ENCODE peak calls at places on chromosomes 4 and X, in ten cellular contexts. One of them, this sample, is unnamed.

GRCh38 chrX:119763175-119763574 is 4.8 kb downstream of the SOWAHD start:
- DNase-seq in activated naive CD8-positive, alpha-beta T cell treated with anti-CD3 and anti-CD28 coated beads, Interleukin-2, amount 50 U/mL, for 24 hours: no peak
- DNase-seq in Caki2: peak
- DNase-seq in anterior cingulate cortex: no peak
- DNase-seq in occipital lobe: no peak
- DNase-seq in NCI-H1436: no peak
- DNase-seq in Daoy: peak
- DNase-seq in sciatic nerve: no peak
- DNase-seq in fibroblast of the aortic adventitia: peak
- DNase-seq in AG08396: peak
- DNase-seq in this sample: peak

GRCh38 chr4:28014469-28014868 is 1153.8 kb downstream of the STIM2 start:
- DNase-seq in activated naive CD8-positive, alpha-beta T cell treated with anti-CD3 and anti-CD28 coated beads, Interleukin-2, amount 50 U/mL, for 24 hours: no peak
- DNase-seq in Caki2: no peak
- DNase-seq in anterior cingulate cortex: no peak
- DNase-seq in occipital lobe: no peak
- DNase-seq in NCI-H1436: no peak
- DNase-seq in Daoy: no peak
- DNase-seq in sciatic nerve: no peak
- DNase-seq in fibroblast of the aortic adventitia: no peak
- DNase-seq in AG08396: no peak
- DNase-seq in this sample: no peak

GRCh38 chr4:78601013-78601412 is 49.4 kb downstream of the ANXA3 start:
- DNase-seq in activated naive CD8-positive, alpha-beta T cell treated with anti-CD3 and anti-CD28 coated beads, Interleukin-2, amount 50 U/mL, for 24 hours: no peak
- DNase-seq in Caki2: no peak
- DNase-seq in anterior cingulate cortex: no peak
- DNase-seq in occipital lobe: no peak
- DNase-seq in NCI-H1436: no peak
- DNase-seq in Daoy: peak
- DNase-seq in sciatic nerve: no peak
- DNase-seq in fibroblast of the aortic adventitia: no peak
- DNase-seq in AG08396: no peak
- DNase-seq in this sample: no peak

GRCh38 chr4:69764311-69764710 is 3.9 kb upstream of the SULT1B1 start:
- DNase-seq in activated naive CD8-positive, alpha-beta T cell treated with anti-CD3 and anti-CD28 coated beads, Interleukin-2, amount 50 U/mL, for 24 hours: no peak
- DNase-seq in Caki2: no peak
- DNase-seq in anterior cingulate cortex: no peak
- DNase-seq in occipital lobe: no peak
- DNase-seq in NCI-H1436: no peak
- DNase-seq in Daoy: no peak
- DNase-seq in sciatic nerve: no peak
- DNase-seq in fibroblast of the aortic adventitia: no peak
- DNase-seq in AG08396: no peak
- DNase-seq in this sample: no peak

GRCh38 chr4:48914311-48914710 is 7.7 kb upstream of the OCIAD2 start:
- DNase-seq in activated naive CD8-positive, alpha-beta T cell treated with anti-CD3 and anti-CD28 coated beads, Interleukin-2, amount 50 U/mL, for 24 hours: no peak
- DNase-seq in Caki2: no peak
- DNase-seq in anterior cingulate cortex: no peak
- DNase-seq in occipital lobe: no peak
- DNase-seq in NCI-H1436: no peak
- DNase-seq in Daoy: peak
- DNase-seq in sciatic nerve: no peak
- DNase-seq in fibroblast of the aortic adventitia: no peak
- DNase-seq in AG08396: no peak
- DNase-seq in this sample: no peak

GRCh38 chr4:6439120-6439757 is 33.2 kb downstream of the PPP2R2C start:
- DNase-seq in activated naive CD8-positive, alpha-beta T cell treated with anti-CD3 and anti-CD28 coated beads, Interleukin-2, amount 50 U/mL, for 24 hours: no peak
- DNase-seq in Caki2: no peak
- DNase-seq in anterior cingulate cortex: no peak
- DNase-seq in occipital lobe: no peak
- DNase-seq in NCI-H1436: no peak
- DNase-seq in Daoy: no peak
- DNase-seq in sciatic nerve: no peak
- DNase-seq in fibroblast of the aortic adventitia: no peak
- DNase-seq in AG08396: no peak
- DNase-seq in this sample: no peak

GRCh38 chr4:109588176-109588575 is 28.1 kb downstream of the MCUB start:
- DNase-seq in activated naive CD8-positive, alpha-beta T cell treated with anti-CD3 and anti-CD28 coated beads, Interleukin-2, amount 50 U/mL, for 24 hours: peak
- DNase-seq in Caki2: no peak
- DNase-seq in anterior cingulate cortex: no peak
- DNase-seq in occipital lobe: no peak
- DNase-seq in NCI-H1436: no peak
- DNase-seq in Daoy: no peak
- DNase-seq in sciatic nerve: no peak
- DNase-seq in fibroblast of the aortic adventitia: no peak
- DNase-seq in AG08396: no peak
- DNase-seq in this sample: no peak

GRCh38 chr4:174929346-174929745 is 11.2 kb downstream of the ADAM29 start:
- DNase-seq in activated naive CD8-positive, alpha-beta T cell treated with anti-CD3 and anti-CD28 coated beads, Interleukin-2, amount 50 U/mL, for 24 hours: no peak
- DNase-seq in Caki2: no peak
- DNase-seq in anterior cingulate cortex: no peak
- DNase-seq in occipital lobe: no peak
- DNase-seq in NCI-H1436: no peak
- DNase-seq in Daoy: peak
- DNase-seq in sciatic nerve: no peak
- DNase-seq in fibroblast of the aortic adventitia: no peak
- DNase-seq in AG08396: no peak
- DNase-seq in this sample: no peak

GRCh38 chrX:113929004-113929403 is 654.9 kb upstream of the HTR2C start:
- DNase-seq in activated naive CD8-positive, alpha-beta T cell treated with anti-CD3 and anti-CD28 coated beads, Interleukin-2, amount 50 U/mL, for 24 hours: no peak
- DNase-seq in Caki2: peak
- DNase-seq in anterior cingulate cortex: no peak
- DNase-seq in occipital lobe: no peak
- DNase-seq in NCI-H1436: peak
- DNase-seq in Daoy: peak
- DNase-seq in sciatic nerve: no peak
- DNase-seq in fibroblast of the aortic adventitia: peak
- DNase-seq in AG08396: peak
- DNase-seq in this sample: peak

GRCh38 chr4:498328-498919 is 532 bp downstream of the ZNF721 start:
- DNase-seq in activated naive CD8-positive, alpha-beta T cell treated with anti-CD3 and anti-CD28 coated beads, Interleukin-2, amount 50 U/mL, for 24 hours: no peak
- DNase-seq in Caki2: peak
- DNase-seq in anterior cingulate cortex: no peak
- DNase-seq in occipital lobe: no peak
- DNase-seq in NCI-H1436: no peak
- DNase-seq in Daoy: no peak
- DNase-seq in sciatic nerve: no peak
- DNase-seq in fibroblast of the aortic adventitia: no peak
- DNase-seq in AG08396: no peak
- DNase-seq in this sample: no peak

GRCh38 chrX:70656304-70656703 is 211.7 kb downstream of the DLG3 start:
- DNase-seq in activated naive CD8-positive, alpha-beta T cell treated with anti-CD3 and anti-CD28 coated beads, Interleukin-2, amount 50 U/mL, for 24 hours: no peak
- DNase-seq in Caki2: no peak
- DNase-seq in anterior cingulate cortex: no peak
- DNase-seq in occipital lobe: no peak
- DNase-seq in NCI-H1436: no peak
- DNase-seq in Daoy: no peak
- DNase-seq in sciatic nerve: no peak
- DNase-seq in fibroblast of the aortic adventitia: no peak
- DNase-seq in AG08396: no peak
- DNase-seq in this sample: no peak

GRCh38 chr4:66769436-66769835 is 775.9 kb downstream of the CENPC start:
- DNase-seq in activated naive CD8-positive, alpha-beta T cell treated with anti-CD3 and anti-CD28 coated beads, Interleukin-2, amount 50 U/mL, for 24 hours: no peak
- DNase-seq in Caki2: no peak
- DNase-seq in anterior cingulate cortex: no peak
- DNase-seq in occipital lobe: no peak
- DNase-seq in NCI-H1436: no peak
- DNase-seq in Daoy: no peak
- DNase-seq in sciatic nerve: no peak
- DNase-seq in fibroblast of the aortic adventitia: no peak
- DNase-seq in AG08396: no peak
- DNase-seq in this sample: no peak

GRCh38 chr4:113502476-113502875 is 259.1 kb downstream of the CAMK2D start:
- DNase-seq in activated naive CD8-positive, alpha-beta T cell treated with anti-CD3 and anti-CD28 coated beads, Interleukin-2, amount 50 U/mL, for 24 hours: no peak
- DNase-seq in Caki2: no peak
- DNase-seq in anterior cingulate cortex: no peak
- DNase-seq in occipital lobe: no peak
- DNase-seq in NCI-H1436: no peak
- DNase-seq in Daoy: no peak
- DNase-seq in sciatic nerve: no peak
- DNase-seq in fibroblast of the aortic adventitia: peak
- DNase-seq in AG08396: peak
- DNase-seq in this sample: no peak

GRCh38 chrX:148146121-148146520 is 165.0 kb downstream of the FMR1NB start:
- DNase-seq in activated naive CD8-positive, alpha-beta T cell treated with anti-CD3 and anti-CD28 coated beads, Interleukin-2, amount 50 U/mL, for 24 hours: no peak
- DNase-seq in Caki2: no peak
- DNase-seq in anterior cingulate cortex: no peak
- DNase-seq in occipital lobe: no peak
- DNase-seq in NCI-H1436: no peak
- DNase-seq in Daoy: no peak
- DNase-seq in sciatic nerve: no peak
- DNase-seq in fibroblast of the aortic adventitia: no peak
- DNase-seq in AG08396: no peak
- DNase-seq in this sample: no peak

GRCh38 chr4:76585270-76585669 is 150.2 kb downstream of the SHROOM3 start:
- DNase-seq in activated naive CD8-positive, alpha-beta T cell treated with anti-CD3 and anti-CD28 coated beads, Interleukin-2, amount 50 U/mL, for 24 hours: no peak
- DNase-seq in Caki2: no peak
- DNase-seq in anterior cingulate cortex: no peak
- DNase-seq in occipital lobe: no peak
- DNase-seq in NCI-H1436: no peak
- DNase-seq in Daoy: no peak
- DNase-seq in sciatic nerve: no peak
- DNase-seq in fibroblast of the aortic adventitia: peak
- DNase-seq in AG08396: no peak
- DNase-seq in this sample: no peak

GRCh38 chr4:55397521-55398321 is 2.0 kb downstream of the TMEM165 start:
- DNase-seq in activated naive CD8-positive, alpha-beta T cell treated with anti-CD3 and anti-CD28 coated beads, Interleukin-2, amount 50 U/mL, for 24 hours: no peak
- DNase-seq in Caki2: peak
- DNase-seq in anterior cingulate cortex: no peak
- DNase-seq in occipital lobe: no peak
- DNase-seq in NCI-H1436: peak
- DNase-seq in Daoy: peak
- DNase-seq in sciatic nerve: no peak
- DNase-seq in fibroblast of the aortic adventitia: peak
- DNase-seq in AG08396: no peak
- DNase-seq in this sample: no peak

GRCh38 chr4:112673076-112673475 is 36.1 kb downstream of the LARP7 start:
- DNase-seq in activated naive CD8-positive, alpha-beta T cell treated with anti-CD3 and anti-CD28 coated beads, Interleukin-2, amount 50 U/mL, for 24 hours: no peak
- DNase-seq in Caki2: no peak
- DNase-seq in anterior cingulate cortex: no peak
- DNase-seq in occipital lobe: no peak
- DNase-seq in NCI-H1436: no peak
- DNase-seq in Daoy: no peak
- DNase-seq in sciatic nerve: no peak
- DNase-seq in fibroblast of the aortic adventitia: no peak
- DNase-seq in AG08396: no peak
- DNase-seq in this sample: no peak

GRCh38 chrX:70089575-70090297 is 27.5 kb downstream of the OTUD6A start:
- DNase-seq in activated naive CD8-positive, alpha-beta T cell treated with anti-CD3 and anti-CD28 coated beads, Interleukin-2, amount 50 U/mL, for 24 hours: no peak
- DNase-seq in Caki2: no peak
- DNase-seq in anterior cingulate cortex: no peak
- DNase-seq in occipital lobe: no peak
- DNase-seq in NCI-H1436: no peak
- DNase-seq in Daoy: peak
- DNase-seq in sciatic nerve: no peak
- DNase-seq in fibroblast of the aortic adventitia: peak
- DNase-seq in AG08396: peak
- DNase-seq in this sample: no peak

GRCh38 chr4:70849277-70849676 is 9.6 kb upstream of the GRSF1 start:
- DNase-seq in activated naive CD8-positive, alpha-beta T cell treated with anti-CD3 and anti-CD28 coated beads, Interleukin-2, amount 50 U/mL, for 24 hours: no peak
- DNase-seq in Caki2: no peak
- DNase-seq in anterior cingulate cortex: no peak
- DNase-seq in occipital lobe: no peak
- DNase-seq in NCI-H1436: no peak
- DNase-seq in Daoy: no peak
- DNase-seq in sciatic nerve: no peak
- DNase-seq in fibroblast of the aortic adventitia: no peak
- DNase-seq in AG08396: no peak
- DNase-seq in this sample: no peak

GRCh38 chr4:126144838-126145237 is 830.1 kb downstream of the FAT4 start:
- DNase-seq in activated naive CD8-positive, alpha-beta T cell treated with anti-CD3 and anti-CD28 coated beads, Interleukin-2, amount 50 U/mL, for 24 hours: no peak
- DNase-seq in Caki2: no peak
- DNase-seq in anterior cingulate cortex: no peak
- DNase-seq in occipital lobe: no peak
- DNase-seq in NCI-H1436: no peak
- DNase-seq in Daoy: no peak
- DNase-seq in sciatic nerve: no peak
- DNase-seq in fibroblast of the aortic adventitia: no peak
- DNase-seq in AG08396: no peak
- DNase-seq in this sample: no peak

GRCh38 chr4:185810746-185811508 is 1.1 kb downstream of the SORBS2 start:
- DNase-seq in activated naive CD8-positive, alpha-beta T cell treated with anti-CD3 and anti-CD28 coated beads, Interleukin-2, amount 50 U/mL, for 24 hours: no peak
- DNase-seq in Caki2: peak
- DNase-seq in anterior cingulate cortex: no peak
- DNase-seq in occipital lobe: no peak
- DNase-seq in NCI-H1436: no peak
- DNase-seq in Daoy: no peak
- DNase-seq in sciatic nerve: no peak
- DNase-seq in fibroblast of the aortic adventitia: peak
- DNase-seq in AG08396: no peak
- DNase-seq in this sample: no peak

GRCh38 chrX:100587846-100588245 is 3.1 kb downstream of the TNMD start:
- DNase-seq in activated naive CD8-positive, alpha-beta T cell treated with anti-CD3 and anti-CD28 coated beads, Interleukin-2, amount 50 U/mL, for 24 hours: no peak
- DNase-seq in Caki2: no peak
- DNase-seq in anterior cingulate cortex: no peak
- DNase-seq in occipital lobe: no peak
- DNase-seq in NCI-H1436: no peak
- DNase-seq in Daoy: no peak
- DNase-seq in sciatic nerve: no peak
- DNase-seq in fibroblast of the aortic adventitia: no peak
- DNase-seq in AG08396: no peak
- DNase-seq in this sample: no peak

GRCh38 chr4:94536649-94537464 is 85.1 kb downstream of the PDLIM5 start:
- DNase-seq in activated naive CD8-positive, alpha-beta T cell treated with anti-CD3 and anti-CD28 coated beads, Interleukin-2, amount 50 U/mL, for 24 hours: no peak
- DNase-seq in Caki2: no peak
- DNase-seq in anterior cingulate cortex: no peak
- DNase-seq in occipital lobe: no peak
- DNase-seq in NCI-H1436: no peak
- DNase-seq in Daoy: no peak
- DNase-seq in sciatic nerve: no peak
- DNase-seq in fibroblast of the aortic adventitia: peak
- DNase-seq in AG08396: no peak
- DNase-seq in this sample: no peak

GRCh38 chr4:96146686-96147085 is 306.8 kb downstream of the PDHA2 start:
- DNase-seq in activated naive CD8-positive, alpha-beta T cell treated with anti-CD3 and anti-CD28 coated beads, Interleukin-2, amount 50 U/mL, for 24 hours: no peak
- DNase-seq in Caki2: no peak
- DNase-seq in anterior cingulate cortex: no peak
- DNase-seq in occipital lobe: no peak
- DNase-seq in NCI-H1436: no peak
- DNase-seq in Daoy: no peak
- DNase-seq in sciatic nerve: no peak
- DNase-seq in fibroblast of the aortic adventitia: no peak
- DNase-seq in AG08396: no peak
- DNase-seq in this sample: no peak

GRCh38 chr4:42142586-42142985 is 9.9 kb downstream of the BEND4 start:
- DNase-seq in activated naive CD8-positive, alpha-beta T cell treated with anti-CD3 and anti-CD28 coated beads, Interleukin-2, amount 50 U/mL, for 24 hours: no peak
- DNase-seq in Caki2: no peak
- DNase-seq in anterior cingulate cortex: no peak
- DNase-seq in occipital lobe: no peak
- DNase-seq in NCI-H1436: no peak
- DNase-seq in Daoy: peak
- DNase-seq in sciatic nerve: no peak
- DNase-seq in fibroblast of the aortic adventitia: no peak
- DNase-seq in AG08396: no peak
- DNase-seq in this sample: no peak

GRCh38 chrX:133005038-133005437 is 46.6 kb upstream of the HS6ST2 start:
- DNase-seq in activated naive CD8-positive, alpha-beta T cell treated with anti-CD3 and anti-CD28 coated beads, Interleukin-2, amount 50 U/mL, for 24 hours: no peak
- DNase-seq in Caki2: peak
- DNase-seq in anterior cingulate cortex: no peak
- DNase-seq in occipital lobe: no peak
- DNase-seq in NCI-H1436: no peak
- DNase-seq in Daoy: peak
- DNase-seq in sciatic nerve: no peak
- DNase-seq in fibroblast of the aortic adventitia: peak
- DNase-seq in AG08396: peak
- DNase-seq in this sample: no peak

GRCh38 chr4:76504613-76505465 is 69.8 kb downstream of the SHROOM3 start:
- DNase-seq in activated naive CD8-positive, alpha-beta T cell treated with anti-CD3 and anti-CD28 coated beads, Interleukin-2, amount 50 U/mL, for 24 hours: no peak
- DNase-seq in Caki2: peak
- DNase-seq in anterior cingulate cortex: no peak
- DNase-seq in occipital lobe: no peak
- DNase-seq in NCI-H1436: peak
- DNase-seq in Daoy: no peak
- DNase-seq in sciatic nerve: no peak
- DNase-seq in fibroblast of the aortic adventitia: peak
- DNase-seq in AG08396: peak
- DNase-seq in this sample: no peak

GRCh38 chrX:38800981-38801845 is at the start of gene MID1IP1:
- DNase-seq in activated naive CD8-positive, alpha-beta T cell treated with anti-CD3 and anti-CD28 coated beads, Interleukin-2, amount 50 U/mL, for 24 hours: peak
- DNase-seq in Caki2: peak
- DNase-seq in anterior cingulate cortex: peak
- DNase-seq in occipital lobe: peak
- DNase-seq in NCI-H1436: peak
- DNase-seq in Daoy: peak
- DNase-seq in sciatic nerve: peak
- DNase-seq in fibroblast of the aortic adventitia: peak
- DNase-seq in AG08396: peak
- DNase-seq in this sample: peak

This sample was measured in T1000.